ENCODE peak calls at places on chromosomes 5 and 9, in four cellular contexts. H, V, A and K are unnamed samples.

GRCh38 chr9:116501871-116502270 is 185.2 kb upstream of the TRIM32 start:
- DNase-seq in V (no peak), A (no peak), H (peak), K (peak)

GRCh38 chr5:173290477-173291131 is 37.6 kb downstream of the STC2 start:
- DNase-seq in H (no peak), A (no peak), V (peak), K (no peak)

GRCh38 chr5:113170707-113171106 is 194.1 kb downstream of the DCP2 start:
- DNase-seq in V (no peak), H (no peak), A (no peak), K (no peak)

GRCh38 chr9:111362526-111362925 is 32.5 kb upstream of the OR2K2 start:
- DNase-seq in H (no peak), A (no peak), V (no peak), K (no peak)

GRCh38 chr5:132779961-132780360 is 2.9 kb upstream of the SEPTIN8 start:
- DNase-seq in A (no peak), V (no peak), H (no peak), K (no peak)

GRCh38 chr5:79236364-79236969 is 536 bp downstream of the JMY start:
- DNase-seq in H (peak), V (peak), A (no peak), K (peak)

GRCh38 chr5:25963251-25964008 is 1075.0 kb downstream of the CDH9 start:
- DNase-seq in H (no peak), V (no peak), A (no peak), K (no peak)

GRCh38 chr9:101354765-101355708 is 29.8 kb downstream of the BAAT start:
- DNase-seq in A (no peak), H (no peak), V (no peak), K (no peak)

GRCh38 chr5:149735066-149735465 is 5.0 kb downstream of the PPARGC1B start:
- DNase-seq in A (no peak), V (no peak), H (peak), K (peak)

GRCh38 chr9:124218438-124219289 is 39.1 kb upstream of the NEK6 start:
- DNase-seq in H (peak), A (peak), V (no peak), K (peak)

GRCh38 chr9:12813960-12814876 is 39.4 kb downstream of the LURAP1L start:
- DNase-seq in A (peak), V (no peak), H (peak), K (peak)

GRCh38 chr5:4042311-4042710 is 446.7 kb downstream of the IRX1 start:
- DNase-seq in A (no peak), V (no peak), H (no peak), K (no peak)

GRCh38 chr5:83589786-83590185 is 118.2 kb downstream of the VCAN start:
- DNase-seq in V (no peak), H (peak), A (no peak), K (no peak)

GRCh38 chr5:173233347-173234128 is 1.5 kb downstream of the NKX2-5 start:
- DNase-seq in H (no peak), A (no peak), V (peak), K (no peak)

GRCh38 chr5:139554264-139554663 is 6.9 kb upstream of the UBE2D2 start:
- DNase-seq in A (no peak), H (no peak), V (no peak), K (no peak)

GRCh38 chr5:175718401-175719108 is 60.7 kb downstream of the HRH2 start:
- DNase-seq in A (peak), V (peak), H (peak), K (peak)

GRCh38 chr5:891117-891836 is 1.3 kb downstream of the BRD9 start:
- DNase-seq in H (peak), A (no peak), V (peak), K (peak)

GRCh38 chr5:95963650-95964410 is 2.2 kb upstream of the ELL2 start:
- DNase-seq in A (no peak), H (peak), V (no peak), K (peak)

GRCh38 chr9:131697097-131697496 is 42.8 kb downstream of the RAPGEF1 start:
- DNase-seq in A (no peak), H (no peak), V (no peak), K (no peak)

GRCh38 chr5:81207009-81207408 is 26.1 kb upstream of the CKMT2 start:
- DNase-seq in H (no peak), A (no peak), V (peak), K (no peak)

GRCh38 chr9:106677374-106677773 is 185.6 kb upstream of the ZNF462 start:
- DNase-seq in A (no peak), V (no peak), H (no peak), K (no peak)

GRCh38 chr9:127550277-127550676 is 61.8 kb upstream of the STXBP1 start:
- DNase-seq in H (no peak), V (no peak), A (no peak), K (no peak)

GRCh38 chr9:127549218-127549617 is 62.9 kb upstream of the STXBP1 start:
- DNase-seq in A (no peak), V (no peak), H (no peak), K (no peak)

GRCh38 chr9:127550751-127551150 is 61.3 kb upstream of the STXBP1 start:
- DNase-seq in H (no peak), A (peak), V (no peak), K (no peak)

GRCh38 chr9:127548352-127548878 is 63.7 kb upstream of the STXBP1 start:
- DNase-seq in H (no peak), V (no peak), A (no peak), K (no peak)

DNA sequence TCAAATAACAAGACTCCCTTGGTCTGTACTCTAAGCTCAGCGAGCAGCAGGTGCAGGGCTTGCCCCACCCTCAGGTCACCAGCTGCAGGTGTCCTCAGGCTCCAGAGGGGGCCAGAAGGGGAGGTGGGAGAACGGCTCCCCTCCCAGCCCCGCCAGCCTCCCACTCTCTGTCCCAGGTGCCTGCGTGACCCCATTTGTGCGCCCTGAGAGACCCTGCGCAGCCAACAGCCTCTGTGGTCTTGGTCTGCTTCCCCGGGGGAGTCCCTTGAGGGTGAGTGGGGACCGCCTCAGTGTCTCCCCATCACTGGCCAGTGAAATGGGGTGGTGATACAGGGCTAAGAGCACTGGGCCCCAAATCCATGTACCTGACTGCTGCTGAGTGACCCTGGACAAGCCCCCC is 62.3 kb upstream of the STXBP1 start:
- DNase-seq in V (no peak), H (no peak), A (no peak), K (no peak)
- H3K27ac ChIP-seq in V (no peak), H (no peak), A (no peak), K (peak)

DNA sequence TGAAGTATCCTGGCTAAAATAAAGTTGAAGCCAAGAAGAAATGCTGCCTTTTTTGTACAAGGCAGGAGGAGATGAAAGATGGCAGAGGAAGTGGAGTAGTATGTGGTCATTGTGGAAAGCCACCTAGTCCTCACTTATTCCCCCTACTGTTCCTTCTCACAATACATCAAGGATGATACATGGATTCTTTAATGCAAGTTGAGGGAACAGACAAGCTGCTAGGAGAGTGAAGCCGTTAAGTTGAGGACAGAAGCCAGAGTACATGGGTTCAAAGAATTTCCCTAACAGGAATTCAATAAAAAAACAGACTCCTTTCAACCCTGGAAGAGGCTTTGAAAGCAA is 73.8 kb downstream of the MRPS27 start:
- DNase-seq in H (no peak), V (no peak), A (no peak), K (no peak)
- TF ChIP-seq CTCF in H (no peak), V (no peak), A (no peak), K (no peak)

DNA sequence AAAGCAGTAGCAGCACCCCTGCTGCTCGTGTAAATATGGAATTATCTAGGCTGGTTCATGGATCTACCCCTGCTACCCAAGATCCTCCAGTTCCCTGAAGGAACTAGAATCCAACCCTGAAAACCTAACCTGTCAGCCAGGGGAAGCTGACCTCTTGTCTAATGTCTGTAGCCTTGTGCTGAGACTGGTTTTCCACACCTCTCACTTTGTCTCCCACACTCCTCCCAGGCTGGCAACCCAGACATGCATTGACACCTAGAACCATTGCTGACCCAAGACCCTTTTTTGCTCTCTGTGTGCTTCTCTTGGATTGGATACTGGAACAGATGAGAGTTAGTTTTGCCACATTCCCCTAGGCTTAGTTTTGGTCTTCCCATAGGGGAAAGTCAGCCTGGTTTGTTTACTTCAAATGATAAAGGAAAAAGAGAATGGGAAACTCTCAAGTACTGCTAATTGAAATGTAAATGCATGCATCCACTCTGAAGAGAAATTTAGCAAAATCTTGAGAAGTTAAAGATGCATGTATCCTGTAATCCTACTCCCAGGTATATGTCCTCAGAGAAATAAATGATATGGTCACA is 36.6 kb upstream of the NR4A3 start:
- DNase-seq in A (no peak), H (no peak), V (no peak), K (no peak)
- H3K27ac ChIP-seq in A (no peak), H (no peak), V (no peak), K (no peak)

DNA sequence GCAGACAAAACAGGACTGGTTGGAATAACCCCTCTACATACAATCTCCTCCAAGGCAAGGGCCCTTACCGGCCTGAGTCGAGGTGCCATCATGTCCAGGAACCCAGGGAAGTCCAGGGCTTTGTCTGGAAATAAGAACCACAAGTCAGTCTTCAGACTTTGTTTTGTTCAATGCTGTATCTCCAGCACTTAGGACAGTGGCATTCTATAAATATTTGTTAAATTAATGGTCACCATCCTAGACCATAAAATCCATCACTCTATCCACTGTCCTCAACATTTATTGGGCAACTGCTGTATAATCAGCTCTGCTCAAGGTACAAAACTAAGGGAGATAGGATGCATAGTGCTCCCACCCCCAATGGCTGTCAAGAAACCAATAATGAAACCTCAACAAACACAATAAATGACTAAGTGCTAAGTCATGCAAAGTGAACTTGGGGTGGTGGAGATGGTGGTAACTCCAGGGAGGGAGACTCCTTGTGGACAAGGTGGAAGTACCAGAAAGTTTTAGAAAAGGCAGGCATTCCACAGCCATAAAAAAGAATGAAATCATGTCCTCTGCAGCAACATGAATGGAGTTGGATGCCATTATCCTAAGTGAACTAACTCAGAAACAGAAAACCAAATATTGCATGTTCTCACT is 5.0 kb downstream of the RELL2 start:
- DNase-seq in V (no peak), A (no peak), H (peak), K (peak)
- TF ChIP-seq CTCF in V (no peak), A (no peak), H (peak), K (no peak)

GRCh38 chr9:631596-631995 is 209.9 kb upstream of the DMRT1 start:
- DNase-seq in V (no peak), H (peak), A (no peak), K (no peak)
- H3K27ac ChIP-seq in V (no peak), H (peak), A (no peak), K (no peak)

GRCh38 chr9:22119537-22120167 is 110.5 kb upstream of the CDKN2B start:
- DNase-seq in V (peak), A (no peak), H (peak), K (no peak)
- TF ChIP-seq CTCF in V (peak), A (peak), H (peak), K (peak)

GRCh38 chr5:14415516-14416074 is 166.0 kb upstream of the OTULINL start:
- DNase-seq in V (no peak), H (no peak), A (no peak), K (no peak)
- H3K27ac ChIP-seq in V (no peak), H (no peak), A (no peak), K (no peak)